ENCODE peak calls at places on chromosome 22, in five cellular contexts. E, F, Z, T and C are unnamed samples.

GRCh38 chr22:49871482-49871881 is 17.8 kb downstream of the ZBED4 start:
- DNase-seq in T (no peak), F (no peak), Z (no peak), E (no peak), C (no peak)

GRCh38 chr22:19022755-19023154 is 86.7 kb upstream of the PRODH start:
- DNase-seq in F (no peak), Z (no peak), E (no peak), T (no peak), C (no peak)

GRCh38 chr22:23204541-23205157 is 24.3 kb downstream of the BCR start:
- DNase-seq in T (no peak), F (no peak), E (no peak), Z (no peak), C (peak)

GRCh38 chr22:34841911-34842310 is 224.0 kb upstream of the ISX start:
- DNase-seq in F (no peak), Z (no peak), E (no peak), T (no peak), C (no peak)

GRCh38 chr22:31853736-31854500 is 90.4 kb upstream of the YWHAH start:
- DNase-seq in E (no peak), Z (no peak), T (no peak), F (no peak), C (no peak)

GRCh38 chr22:20509344-20510047 is 2.1 kb downstream of the MED15 start:
- DNase-seq in F (peak), E (peak), T (no peak), Z (peak), C (peak)

GRCh38 chr22:30423296-30423958 is 2.1 kb upstream of the MTFP1 start:
- DNase-seq in Z (peak), F (peak), T (no peak), E (no peak), C (no peak)

GRCh38 chr22:23685205-23685784 is 5.5 kb upstream of the RGL4 start:
- DNase-seq in E (no peak), F (no peak), T (no peak), Z (no peak), C (no peak)

GRCh38 chr22:44363214-44363979 is 50.6 kb upstream of the SHISAL1 start:
- DNase-seq in Z (peak), F (peak), E (no peak), T (no peak), C (peak)

GRCh38 chr22:42357634-42358296 is 74.4 kb downstream of the NFAM1 start:
- DNase-seq in E (no peak), T (no peak), Z (no peak), F (no peak), C (peak)

GRCh38 chr22:30325724-30326703 is 727 bp downstream of the TBC1D10A start:
- DNase-seq in T (no peak), Z (peak), F (no peak), E (no peak), C (no peak)

GRCh38 chr22:19885841-19886592 is 31.3 kb upstream of the GNB1L start:
- DNase-seq in E (no peak), Z (no peak), F (no peak), T (no peak), C (no peak)

GRCh38 chr22:23094695-23095466 is 24.6 kb downstream of the GNAZ start:
- DNase-seq in F (no peak), T (no peak), Z (no peak), E (no peak), C (no peak)

GRCh38 chr22:39593061-39593930 is 22.7 kb downstream of the CACNA1I start:
- DNase-seq in T (no peak), E (no peak), Z (no peak), F (no peak), C (no peak)

GRCh38 chr22:37020192-37020479 is 594 bp downstream of the MPST start:
- DNase-seq in Z (peak), E (no peak), F (no peak), T (no peak), C (peak)

GRCh38 chr22:39654959-39655579 is 84.5 kb downstream of the CACNA1I start:
- DNase-seq in Z (no peak), E (no peak), F (no peak), T (no peak), C (no peak)

GRCh38 chr22:38110008-38110862 is at the start of gene BAIAP2L2:
- DNase-seq in F (no peak), Z (no peak), T (no peak), E (no peak), C (peak)

GRCh38 chr22:17430298-17430900 is 61.1 kb downstream of the CECR2 start:
- DNase-seq in E (no peak), T (no peak), Z (no peak), F (no peak), C (no peak)

GRCh38 chr22:32780726-32781310 is 20.7 kb upstream of the TIMP3 start:
- DNase-seq in F (no peak), Z (no peak), E (no peak), T (no peak), C (no peak)

GRCh38 chr22:33028191-33028700 is 29.9 kb downstream of the SYN3 start:
- DNase-seq in Z (no peak), F (no peak), E (no peak), T (no peak), C (no peak)

GRCh38 chr22:46389081-46389480 is 53.6 kb downstream of the TRMU start:
- DNase-seq in F (no peak), T (no peak), E (no peak), Z (no peak), C (no peak)

GRCh38 chr22:27416553-27417427 is 384.8 kb downstream of the MN1 start:
- DNase-seq in F (no peak), T (no peak), Z (no peak), E (no peak), C (peak)

GRCh38 chr22:27370987-27371386 is 430.6 kb downstream of the MN1 start:
- DNase-seq in T (no peak), E (no peak), F (no peak), Z (no peak), C (no peak)

GRCh38 chr22:23404689-23405365 is 175.3 kb downstream of the IGLL1 start:
- DNase-seq in F (no peak), E (no peak), T (no peak), Z (no peak), C (peak)

GRCh38 chr22:19147193-19147780 is 2.8 kb downstream of the GSC2 start:
- DNase-seq in T (no peak), E (no peak), F (no peak), Z (no peak), C (no peak)

GRCh38 chr22:27499121-27499520 is 302.4 kb downstream of the MN1 start:
- DNase-seq in E (no peak), T (no peak), F (no peak), Z (no peak), C (no peak)